ENCODE peak calls at places on chromosomes 16 and 17, in six cellular contexts. B, Y, U, S, W and F are unnamed samples.

GRCh38 chr17:81794509-81794908 is 9.4 kb upstream of the GCGR start:
- DNase-seq in B (no peak), U (no peak), Y (no peak), W (no peak), S (no peak), F (no peak)

GRCh38 chr16:72711823-72712222 is 336.1 kb downstream of the ZFHX3 start:
- DNase-seq in S (no peak), W (no peak), B (no peak), U (no peak), Y (no peak), F (no peak)

GRCh38 chr17:81665205-81666091 is 957 bp downstream of the OXLD1 start:
- DNase-seq in B (no peak), W (no peak), S (peak), U (peak), Y (no peak), F (no peak)

GRCh38 chr16:20104563-20105183 is 31.0 kb upstream of the GPR139 start:
- DNase-seq in Y (no peak), U (no peak), W (no peak), B (no peak), S (no peak), F (no peak)

GRCh38 chr16:30902070-30902972 is 5.9 kb downstream of the CTF1 start:
- DNase-seq in S (peak), B (no peak), W (peak), Y (peak), U (peak), F (peak)

GRCh38 chr17:28125530-28126382 is 83.3 kb downstream of the NLK start:
- DNase-seq in W (no peak), B (no peak), Y (no peak), S (no peak), U (no peak), F (no peak)

GRCh38 chr16:27289669-27290068 is 21.1 kb upstream of the NSMCE1 start:
- DNase-seq in S (no peak), U (no peak), B (peak), Y (no peak), W (no peak), F (no peak)

GRCh38 chr17:6753006-6753445 is 2.8 kb upstream of the XAF1 start:
- DNase-seq in S (no peak), U (peak), Y (no peak), W (peak), B (peak), F (peak)

GRCh38 chr17:80931421-80932265 is 60.0 kb upstream of the CHMP6 start:
- DNase-seq in S (no peak), Y (no peak), W (no peak), U (peak), B (peak), F (no peak)

GRCh38 chr16:69089091-69089912 is 16.2 kb upstream of the HAS3 start:
- DNase-seq in Y (no peak), U (peak), B (no peak), W (no peak), S (peak), F (peak)

GRCh38 chr16:20339744-20340143 is 12.4 kb upstream of the GP2 start:
- DNase-seq in U (no peak), Y (no peak), W (no peak), B (no peak), S (no peak), F (no peak)

GRCh38 chr17:50056961-50057330 is 1.0 kb downstream of the ITGA3 start:
- DNase-seq in U (peak), Y (no peak), W (no peak), B (no peak), S (peak), F (no peak)

GRCh38 chr17:1421470-1421869 is 21.4 kb upstream of the YWHAE start:
- DNase-seq in U (no peak), Y (no peak), S (no peak), W (no peak), B (no peak), F (no peak)

GRCh38 chr16:70152578-70153302 is 20.8 kb upstream of the CLEC18C start:
- DNase-seq in U (no peak), B (no peak), W (no peak), S (no peak), Y (no peak), F (no peak)

GRCh38 chr17:34797724-34798123 is 163.5 kb downstream of the CCT6B start:
- DNase-seq in Y (no peak), S (no peak), B (no peak), U (peak), W (peak), F (peak)

GRCh38 chr17:72922223-72922622 is 170.3 kb downstream of the SLC39A11 start:
- DNase-seq in W (no peak), U (no peak), S (peak), Y (no peak), B (no peak), F (no peak)

GRCh38 chr17:6244796-6245195 is 174.6 kb downstream of the WSCD1 start:
- DNase-seq in U (peak), W (no peak), Y (no peak), B (no peak), S (no peak), F (no peak)

GRCh38 chr16:2791174-2791573 is 3.8 kb upstream of the PRSS33 start:
- DNase-seq in B (no peak), W (no peak), S (no peak), U (peak), Y (no peak), F (no peak)

GRCh38 chr17:35129154-35129972 is 7.9 kb downstream of the FNDC8 start:
- DNase-seq in Y (no peak), W (no peak), U (no peak), B (no peak), S (no peak), F (no peak)

GRCh38 chr17:50196826-50197225 is 4.6 kb downstream of the COL1A1 start:
- DNase-seq in Y (no peak), B (no peak), U (no peak), W (no peak), S (no peak), F (no peak)

GRCh38 chr16:85057212-85057889 is 29.8 kb downstream of the KIAA0513 start:
- DNase-seq in U (peak), S (no peak), Y (no peak), W (no peak), B (no peak), F (no peak)

GRCh38 chr16:23071202-23072083 is 77.8 kb downstream of the USP31 start:
- DNase-seq in B (peak), U (no peak), S (no peak), W (no peak), Y (no peak), F (no peak)

GRCh38 chr17:41437254-41437653 is 3.5 kb downstream of the KRT38 start:
- DNase-seq in Y (no peak), U (no peak), W (no peak), B (no peak), S (no peak), F (no peak)

GRCh38 chr16:56450275-56450889 is 750 bp downstream of the NUDT21 start:
- DNase-seq in U (no peak), B (no peak), Y (no peak), W (no peak), S (no peak), F (no peak)